ENCODE peak calls at places on chromosomes 4 and X, in five cellular contexts. M is HepG2, B is PC-9, A is A549, V is fibroblast of the aortic adventitia. I is an unnamed sample.

GRCh38 chr4:31160146-31160545 is 440.0 kb downstream of the PCDH7 start:
- DNase-seq in B (no peak), M (no peak), A (no peak), V (no peak), I (no peak)

GRCh38 chr4:2257361-2258001 is 4.4 kb downstream of the MXD4 start:
- DNase-seq in B (no peak), M (no peak), V (no peak), A (no peak), I (no peak)

GRCh38 chr4:153362184-153362583 is 17.7 kb downstream of the MND1 start:
- DNase-seq in A (no peak), B (no peak), V (peak), M (no peak), I (no peak)

GRCh38 chr4:54439831-54440243 is 210.7 kb downstream of the PDGFRA start:
- DNase-seq in A (no peak), B (no peak), V (peak), M (no peak), I (no peak)

GRCh38 chrX:142295190-142295589 is 90.1 kb upstream of the MAGEC2 start:
- DNase-seq in M (no peak), A (no peak), B (no peak), V (no peak), I (no peak)

GRCh38 chr4:3045500-3045850 is 28.9 kb downstream of the HTT-AS start:
- DNase-seq in A (peak), V (peak), M (no peak), B (no peak), I (no peak)

GRCh38 chr4:108149588-108150380 is 18.9 kb downstream of the LEF1 start:
- DNase-seq in B (no peak), M (no peak), A (no peak), V (peak), I (no peak)

GRCh38 chrX:102606115-102606514 is 6.8 kb downstream of the ARMCX5 start:
- DNase-seq in V (no peak), B (no peak), A (no peak), M (no peak), I (no peak)

GRCh38 chr4:154660052-154660451 is 47.6 kb upstream of the FGG start:
- DNase-seq in B (no peak), V (peak), M (peak), A (peak), I (peak)

GRCh38 chr4:155522201-155522600 is 144.4 kb upstream of the GUCY1A1 start:
- DNase-seq in B (no peak), M (no peak), V (no peak), A (no peak), I (no peak)

GRCh38 chr4:11421116-11421515 is 7.6 kb downstream of the HS3ST1 start:
- DNase-seq in V (peak), A (no peak), B (no peak), M (no peak), I (no peak)

GRCh38 chr4:6957994-6958393 is 48.4 kb downstream of the TBC1D14 start:
- DNase-seq in M (no peak), V (no peak), A (no peak), B (no peak), I (no peak)

GRCh38 chrX:115650449-115650848 is 89.5 kb downstream of the PLS3 start:
- DNase-seq in M (no peak), B (no peak), A (no peak), V (peak), I (no peak)

GRCh38 chr4:148431401-148431800 is 10.8 kb downstream of the NR3C2 start:
- DNase-seq in V (no peak), A (no peak), B (no peak), M (peak), I (no peak)

GRCh38 chr4:4820739-4821138 is 38.7 kb upstream of the MSX1 start:
- DNase-seq in V (no peak), M (peak), A (no peak), B (no peak), I (no peak)

GRCh38 chr4:88147799-88148217 is 10.6 kb downstream of the ABCG2 start:
- DNase-seq in M (peak), B (peak), V (no peak), A (peak), I (no peak)

GRCh38 chrX:120452131-120452530 is 17.0 kb downstream of the LAMP2 start:
- DNase-seq in V (peak), B (no peak), A (peak), M (peak), I (peak)

GRCh38 chr4:38955957-38956356 is 76.3 kb downstream of the TMEM156 start:
- DNase-seq in B (no peak), M (no peak), V (no peak), A (no peak), I (no peak)

GRCh38 chr4:125582302-125582701 is 267.5 kb downstream of the FAT4 start:
- DNase-seq in B (no peak), V (no peak), M (no peak), A (no peak), I (no peak)

GRCh38 chr4:131531087-131531486 is 1618.0 kb upstream of the PCDH10 start:
- DNase-seq in B (no peak), M (no peak), A (peak), V (no peak), I (peak)

GRCh38 chrX:11535156-11535919 is 130.4 kb downstream of the ARHGAP6 start:
- DNase-seq in A (no peak), M (no peak), B (no peak), V (no peak), I (no peak)

GRCh38 chrX:113305496-113305895 is 464.9 kb upstream of the AMOT start:
- DNase-seq in V (peak), A (no peak), B (no peak), M (no peak), I (no peak)

GRCh38 chr4:183823394-183823793 is 81.7 kb upstream of the STOX2 start:
- DNase-seq in V (peak), M (no peak), A (peak), B (peak), I (peak)

GRCh38 chrX:101485212-101486064 is at the start of gene ARMCX4:
- DNase-seq in A (no peak), V (peak), M (no peak), B (no peak), I (no peak)

GRCh38 chrX:39150210-39150609 is 349.0 kb downstream of the MID1IP1 start:
- DNase-seq in M (no peak), A (no peak), B (no peak), V (no peak), I (no peak)

GRCh38 chr4:26141916-26142638 is 178.7 kb upstream of the RBPJ start:
- DNase-seq in V (peak), M (no peak), A (no peak), B (no peak), I (no peak)

GRCh38 chrX:18424482-18425198 is 768 bp upstream of the CDKL5 start:
- DNase-seq in V (peak), B (no peak), A (peak), M (no peak), I (no peak)

GRCh38 chr4:40283413-40283812 is 51.7 kb upstream of the CHRNA9 start:
- DNase-seq in V (no peak), A (no peak), B (no peak), M (no peak), I (no peak)

GRCh38 chr4:187667095-187667494 is 328.5 kb upstream of the ZFP42 start:
- DNase-seq in A (no peak), V (no peak), M (no peak), B (no peak), I (no peak)

GRCh38 chr4:39464886-39465501 is 6.1 kb downstream of the LIAS start:
- DNase-seq in B (no peak), A (peak), V (peak), M (no peak), I (no peak)

GRCh38 chrX:13082286-13083065 is 38.1 kb upstream of the FAM9C start:
- DNase-seq in V (no peak), A (no peak), M (no peak), B (no peak), I (no peak)

GRCh38 chr4:94446386-94446785 is 5.4 kb upstream of the PDLIM5 start:
- DNase-seq in A (no peak), B (no peak), M (no peak), V (peak), I (no peak)

GRCh38 chrX:150361777-150362351 is 1.3 kb upstream of the MAMLD1 start:
- DNase-seq in B (no peak), M (no peak), V (peak), A (peak), I (no peak)

GRCh38 chr4:119100640-119101039 is 35.0 kb upstream of the MYOZ2 start:
- DNase-seq in M (no peak), A (no peak), V (no peak), B (no peak), I (no peak)

GRCh38 chrX:129791961-129792570 is 12.3 kb downstream of the SASH3 start:
- DNase-seq in M (no peak), V (peak), A (no peak), B (no peak), I (no peak)

GRCh38 chr4:119207051-119207450 is 5.5 kb upstream of the USP53 start:
- DNase-seq in B (no peak), A (no peak), V (peak), M (no peak), I (no peak)

GRCh38 chrX:135256923-135257322 is 5.1 kb downstream of the ETDA start:
- DNase-seq in A (no peak), V (no peak), B (no peak), M (no peak), I (no peak)

GRCh38 chr4:26878729-26879415 is 18.2 kb downstream of the STIM2 start:
- DNase-seq in V (peak), B (no peak), M (no peak), A (no peak), I (no peak)

GRCh38 chrX:81377329-81377728 is 175.4 kb downstream of the SH3BGRL start:
- DNase-seq in M (peak), A (peak), V (peak), B (no peak), I (no peak)